ENCODE peak calls at places on chromosomes 6 and 20, in nine cellular contexts. One of them, this sample, is unnamed.

GRCh38 chr6:25717856-25718740 is 36.4 kb upstream of the SLC17A4 start:
- DNase-seq in pancreas: no peak
- DNase-seq in right cardiac atrium: no peak
- DNase-seq in hepatocyte: peak; percentile 64
- DNase-seq in neuronal stem cell: no peak
- DNase-seq in ovary: no peak
- DNase-seq in CD4-positive, CD25-positive, alpha-beta regulatory T cell: no peak
- DNase-seq in mesendoderm: peak; percentile 26
- DNase-seq in PC-3: peak; percentile 67
- DNase-seq in this sample: peak; percentile 5

GRCh38 chr6:21616005-21616404 is 22.5 kb downstream of the SOX4 start:
- DNase-seq in pancreas: no peak
- DNase-seq in right cardiac atrium: no peak
- DNase-seq in hepatocyte: no peak
- DNase-seq in neuronal stem cell: no peak
- DNase-seq in ovary: no peak
- DNase-seq in CD4-positive, CD25-positive, alpha-beta regulatory T cell: no peak
- DNase-seq in mesendoderm: no peak
- DNase-seq in PC-3: no peak
- DNase-seq in this sample: no peak

GRCh38 chr20:19602660-19603389 is 155.2 kb upstream of the RIN2 start:
- DNase-seq in pancreas: no peak
- DNase-seq in right cardiac atrium: no peak
- DNase-seq in hepatocyte: no peak
- DNase-seq in neuronal stem cell: no peak
- DNase-seq in ovary: no peak
- DNase-seq in CD4-positive, CD25-positive, alpha-beta regulatory T cell: no peak
- DNase-seq in mesendoderm: no peak
- DNase-seq in PC-3: no peak
- DNase-seq in this sample: no peak

GRCh38 chr6:5208491-5208890 is 52.3 kb downstream of the LYRM4 start:
- DNase-seq in pancreas: no peak
- DNase-seq in right cardiac atrium: no peak
- DNase-seq in hepatocyte: no peak
- DNase-seq in neuronal stem cell: no peak
- DNase-seq in ovary: no peak
- DNase-seq in CD4-positive, CD25-positive, alpha-beta regulatory T cell: no peak
- DNase-seq in mesendoderm: no peak
- DNase-seq in PC-3: no peak
- DNase-seq in this sample: no peak

GRCh38 chr20:63223826-63224207 is 7.9 kb upstream of the YTHDF1 start:
- DNase-seq in pancreas: no peak
- DNase-seq in right cardiac atrium: peak; percentile 29
- DNase-seq in hepatocyte: no peak
- DNase-seq in neuronal stem cell: no peak
- DNase-seq in ovary: no peak
- DNase-seq in CD4-positive, CD25-positive, alpha-beta regulatory T cell: no peak
- DNase-seq in mesendoderm: no peak
- DNase-seq in PC-3: no peak
- DNase-seq in this sample: no peak

GRCh38 chr6:127765949-127766348 is 134.9 kb downstream of the THEMIS start:
- DNase-seq in pancreas: no peak
- DNase-seq in right cardiac atrium: no peak
- DNase-seq in hepatocyte: no peak
- DNase-seq in neuronal stem cell: no peak
- DNase-seq in ovary: no peak
- DNase-seq in CD4-positive, CD25-positive, alpha-beta regulatory T cell: no peak
- DNase-seq in mesendoderm: no peak
- DNase-seq in PC-3: no peak
- DNase-seq in this sample: no peak

GRCh38 chr6:4491501-4492260 is 284.5 kb upstream of the CDYL start:
- DNase-seq in pancreas: no peak
- DNase-seq in right cardiac atrium: no peak
- DNase-seq in hepatocyte: peak; percentile 41
- DNase-seq in neuronal stem cell: no peak
- DNase-seq in ovary: no peak
- DNase-seq in CD4-positive, CD25-positive, alpha-beta regulatory T cell: no peak
- DNase-seq in mesendoderm: no peak
- DNase-seq in PC-3: peak; percentile 31
- DNase-seq in this sample: no peak

GRCh38 chr6:110874880-110875547 is 429 bp downstream of the AMD1 start:
- DNase-seq in pancreas: peak; percentile 61
- DNase-seq in right cardiac atrium: peak; percentile 80
- DNase-seq in hepatocyte: no peak
- DNase-seq in neuronal stem cell: peak; percentile 32
- DNase-seq in ovary: peak; percentile 52
- DNase-seq in CD4-positive, CD25-positive, alpha-beta regulatory T cell: peak; percentile 30
- DNase-seq in mesendoderm: no peak
- DNase-seq in PC-3: no peak
- DNase-seq in this sample: peak; percentile 74

GRCh38 chr20:35276408-35276807 is 1.5 kb downstream of the MMP24OS start:
- DNase-seq in pancreas: no peak
- DNase-seq in right cardiac atrium: no peak
- DNase-seq in hepatocyte: no peak
- DNase-seq in neuronal stem cell: no peak
- DNase-seq in ovary: no peak
- DNase-seq in CD4-positive, CD25-positive, alpha-beta regulatory T cell: no peak
- DNase-seq in mesendoderm: no peak
- DNase-seq in PC-3: no peak
- DNase-seq in this sample: no peak

GRCh38 chr6:88584581-88584980 is 378.8 kb downstream of the RNGTT start:
- DNase-seq in pancreas: no peak
- DNase-seq in right cardiac atrium: no peak
- DNase-seq in hepatocyte: no peak
- DNase-seq in neuronal stem cell: no peak
- DNase-seq in ovary: no peak
- DNase-seq in CD4-positive, CD25-positive, alpha-beta regulatory T cell: no peak
- DNase-seq in mesendoderm: no peak
- DNase-seq in PC-3: no peak
- DNase-seq in this sample: no peak

GRCh38 chr20:32207211-32207625 is 325 bp downstream of the PLAGL2 start:
- DNase-seq in pancreas: no peak
- DNase-seq in right cardiac atrium: no peak
- DNase-seq in hepatocyte: peak; percentile 40
- DNase-seq in neuronal stem cell: no peak
- DNase-seq in ovary: no peak
- DNase-seq in CD4-positive, CD25-positive, alpha-beta regulatory T cell: no peak
- DNase-seq in mesendoderm: no peak
- DNase-seq in PC-3: no peak
- DNase-seq in this sample: no peak

GRCh38 chr20:1535420-1536175 is 21.9 kb downstream of the SIRPD start:
- DNase-seq in pancreas: peak; percentile 17
- DNase-seq in right cardiac atrium: no peak
- DNase-seq in hepatocyte: no peak
- DNase-seq in neuronal stem cell: no peak
- DNase-seq in ovary: no peak
- DNase-seq in CD4-positive, CD25-positive, alpha-beta regulatory T cell: no peak
- DNase-seq in mesendoderm: no peak
- DNase-seq in PC-3: no peak
- DNase-seq in this sample: no peak

GRCh38 chr6:57242505-57242904 is 20.4 kb upstream of the RAB23 start:
- DNase-seq in pancreas: no peak
- DNase-seq in right cardiac atrium: no peak
- DNase-seq in hepatocyte: peak; percentile 60
- DNase-seq in neuronal stem cell: no peak
- DNase-seq in ovary: no peak
- DNase-seq in CD4-positive, CD25-positive, alpha-beta regulatory T cell: no peak
- DNase-seq in mesendoderm: no peak
- DNase-seq in PC-3: peak; percentile 66
- DNase-seq in this sample: no peak

GRCh38 chr6:57246307-57246706 is 24.2 kb upstream of the RAB23 start:
- DNase-seq in pancreas: no peak
- DNase-seq in right cardiac atrium: no peak
- DNase-seq in hepatocyte: no peak
- DNase-seq in neuronal stem cell: no peak
- DNase-seq in ovary: no peak
- DNase-seq in CD4-positive, CD25-positive, alpha-beta regulatory T cell: no peak
- DNase-seq in mesendoderm: no peak
- DNase-seq in PC-3: no peak
- DNase-seq in this sample: no peak

GRCh38 chr6:57247603-57248002 is 25.5 kb upstream of the RAB23 start:
- DNase-seq in pancreas: no peak
- DNase-seq in right cardiac atrium: no peak
- DNase-seq in hepatocyte: no peak
- DNase-seq in neuronal stem cell: no peak
- DNase-seq in ovary: no peak
- DNase-seq in CD4-positive, CD25-positive, alpha-beta regulatory T cell: no peak
- DNase-seq in mesendoderm: no peak
- DNase-seq in PC-3: no peak
- DNase-seq in this sample: no peak

GRCh38 chr6:57248311-57248895 is 26.3 kb upstream of the RAB23 start:
- DNase-seq in pancreas: no peak
- DNase-seq in right cardiac atrium: no peak
- DNase-seq in hepatocyte: no peak
- DNase-seq in neuronal stem cell: no peak
- DNase-seq in ovary: no peak
- DNase-seq in CD4-positive, CD25-positive, alpha-beta regulatory T cell: no peak
- DNase-seq in mesendoderm: peak; percentile 25
- DNase-seq in PC-3: no peak
- DNase-seq in this sample: no peak

DNA sequence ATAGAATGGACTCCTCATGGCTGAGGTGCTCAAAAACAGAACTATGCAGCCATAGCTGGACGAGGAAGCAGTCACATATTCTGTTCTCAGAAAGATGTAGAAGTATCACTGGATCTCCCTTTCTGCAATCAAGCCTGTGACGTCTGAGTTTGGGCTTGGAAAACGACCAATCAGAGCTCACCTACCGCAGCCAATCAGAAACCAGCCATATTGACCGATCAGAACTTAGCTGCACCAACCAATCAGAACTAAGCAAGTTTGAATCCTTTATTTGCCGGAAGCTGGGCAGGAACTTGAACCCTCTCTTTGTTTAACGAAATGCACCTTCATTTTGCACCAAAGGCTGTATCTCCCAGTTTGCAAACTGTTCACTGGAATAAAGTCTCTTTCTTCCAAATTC is 21.8 kb upstream of the RAB23 start:
- DNase-seq in pancreas: no peak
- DNase-seq in right cardiac atrium: no peak
- DNase-seq in hepatocyte: no peak
- DNase-seq in neuronal stem cell: no peak
- DNase-seq in ovary: no peak
- DNase-seq in CD4-positive, CD25-positive, alpha-beta regulatory T cell: no peak
- DNase-seq in mesendoderm: no peak
- DNase-seq in PC-3: no peak
- DNase-seq in this sample: no peak
- H3K27ac ChIP-seq in pancreas: no peak overlapping the region
- H3K27ac ChIP-seq in right cardiac atrium: no peak overlapping the region
- H3K27ac ChIP-seq in hepatocyte: no peak overlapping the region
- H3K27ac ChIP-seq in neuronal stem cell: no peak overlapping the region
- H3K27ac ChIP-seq in ovary: no peak overlapping the region
- H3K27ac ChIP-seq in CD4-positive, CD25-positive, alpha-beta regulatory T cell: no peak overlapping the region
- H3K27ac ChIP-seq in mesendoderm: no peak overlapping the region
- H3K27ac ChIP-seq in PC-3: no peak overlapping the region
- H3K27ac ChIP-seq in this sample: no peak overlapping the region

DNA sequence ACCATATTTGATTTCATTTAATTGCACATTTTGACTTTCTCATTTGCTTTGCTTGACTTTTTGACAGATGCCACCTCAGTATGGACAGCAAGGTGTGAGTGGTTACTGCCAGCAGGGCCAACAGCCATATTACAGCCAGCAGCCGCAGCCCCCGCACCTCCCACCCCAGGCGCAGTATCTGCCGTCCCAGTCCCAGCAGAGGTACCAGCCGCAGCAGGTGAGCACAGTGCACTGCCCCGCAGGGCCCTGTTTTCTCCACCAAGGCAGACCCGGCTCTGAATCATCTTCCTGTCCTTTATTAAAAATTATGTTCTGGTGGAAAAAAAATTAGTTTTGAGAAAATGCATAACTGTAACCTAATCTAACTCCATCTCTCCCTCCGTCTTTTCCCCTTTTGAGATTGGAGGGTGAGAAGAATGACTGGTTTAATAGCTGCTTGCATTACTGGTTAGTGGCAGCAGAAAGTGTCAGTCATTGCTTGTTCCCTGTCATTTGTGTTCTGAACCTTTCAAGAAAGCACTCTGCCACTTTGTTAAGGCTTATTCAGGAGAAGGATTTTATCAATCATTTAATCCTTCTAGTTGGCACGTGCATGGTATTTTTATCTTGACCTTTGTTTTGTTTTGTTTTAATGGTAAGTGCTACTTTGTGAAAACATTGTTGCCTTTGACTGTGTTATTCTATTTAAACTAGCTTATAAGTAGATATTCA is 124.3 kb downstream of the ARID1B start:
- DNase-seq in pancreas: no peak
- DNase-seq in right cardiac atrium: no peak
- DNase-seq in hepatocyte: no peak
- DNase-seq in neuronal stem cell: no peak
- DNase-seq in ovary: no peak
- DNase-seq in CD4-positive, CD25-positive, alpha-beta regulatory T cell: no peak
- DNase-seq in mesendoderm: no peak
- DNase-seq in PC-3: no peak
- DNase-seq in this sample: no peak
- H3K4me3 ChIP-seq in pancreas: no peak overlapping the region
- H3K4me3 ChIP-seq in right cardiac atrium: no peak overlapping the region
- H3K4me3 ChIP-seq in hepatocyte: no peak overlapping the region
- H3K4me3 ChIP-seq in neuronal stem cell: no peak overlapping the region
- H3K4me3 ChIP-seq in ovary: no peak overlapping the region
- H3K4me3 ChIP-seq in CD4-positive, CD25-positive, alpha-beta regulatory T cell: no peak overlapping the region
- H3K4me3 ChIP-seq in mesendoderm: no peak overlapping the region
- H3K4me3 ChIP-seq in PC-3: no peak overlapping the region
- H3K4me3 ChIP-seq in this sample: no peak overlapping the region

DNA sequence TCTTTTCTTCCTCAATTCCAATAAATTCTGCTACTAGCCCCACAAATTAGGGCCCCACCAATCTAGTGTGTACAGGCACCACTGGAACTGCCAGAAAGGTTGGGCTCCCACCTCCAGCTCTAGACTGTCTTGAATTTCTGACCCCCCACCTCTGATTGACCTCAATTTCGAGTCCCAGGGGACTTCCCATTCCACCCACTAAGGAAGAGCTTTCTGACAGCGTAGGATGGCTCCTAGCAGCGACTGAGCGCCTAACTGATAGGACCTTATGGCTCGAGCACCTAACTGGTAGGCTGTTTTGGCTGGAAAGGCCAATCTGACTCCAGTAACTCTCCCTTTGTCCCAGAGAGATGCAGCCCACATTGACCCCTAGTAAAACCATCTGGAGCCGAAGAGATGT is 171.6 kb upstream of the ZNF184 start:
- DNase-seq in pancreas: no peak
- DNase-seq in right cardiac atrium: no peak
- DNase-seq in hepatocyte: no peak
- DNase-seq in neuronal stem cell: no peak
- DNase-seq in ovary: no peak
- DNase-seq in CD4-positive, CD25-positive, alpha-beta regulatory T cell: no peak
- DNase-seq in mesendoderm: no peak
- DNase-seq in PC-3: no peak
- DNase-seq in this sample: no peak
- H3K27me3 ChIP-seq in pancreas: no peaks in the 10 kb centered on the region
- H3K27me3 ChIP-seq in right cardiac atrium: no peaks in the 10 kb centered on the region
- H3K27me3 ChIP-seq in hepatocyte: peaks cover 2% of the 10 kb centered on the region
- H3K27me3 ChIP-seq in neuronal stem cell: no peaks in the 10 kb centered on the region
- H3K27me3 ChIP-seq in ovary: no peaks in the 10 kb centered on the region
- H3K27me3 ChIP-seq in CD4-positive, CD25-positive, alpha-beta regulatory T cell: peaks cover 4% of the 10 kb centered on the region
- H3K27me3 ChIP-seq in mesendoderm: no peaks in the 10 kb centered on the region
- H3K27me3 ChIP-seq in PC-3: no peaks in the 10 kb centered on the region
- H3K27me3 ChIP-seq in this sample: no peaks in the 10 kb centered on the region

DNA sequence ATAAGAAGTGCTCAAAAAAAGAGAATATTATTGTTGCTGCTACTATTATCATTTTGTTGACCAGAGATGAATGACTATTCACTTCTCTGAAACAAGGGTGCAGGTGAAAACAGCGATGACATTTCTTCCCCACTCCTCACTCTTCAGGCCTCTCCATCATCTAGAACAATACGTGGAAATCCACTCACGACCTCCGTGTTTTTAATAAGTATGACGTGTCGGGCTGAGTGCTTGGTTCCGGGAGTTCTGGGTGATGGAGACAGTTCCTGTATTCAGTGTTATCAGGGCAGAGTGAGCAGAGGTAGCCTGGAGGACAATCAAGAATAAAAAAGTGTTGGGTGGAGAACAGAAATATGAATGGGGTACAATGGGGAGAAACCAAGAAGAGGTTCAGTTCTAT is 130.0 kb upstream of the ZNF217 start:
- DNase-seq in pancreas: no peak
- DNase-seq in right cardiac atrium: no peak
- DNase-seq in hepatocyte: no peak
- DNase-seq in neuronal stem cell: no peak
- DNase-seq in ovary: no peak
- DNase-seq in CD4-positive, CD25-positive, alpha-beta regulatory T cell: no peak
- DNase-seq in mesendoderm: no peak
- DNase-seq in PC-3: no peak
- DNase-seq in this sample: no peak
- H3K27ac ChIP-seq in pancreas: no peak overlapping the region
- H3K27ac ChIP-seq in right cardiac atrium: no peak overlapping the region
- H3K27ac ChIP-seq in hepatocyte: no peak overlapping the region
- H3K27ac ChIP-seq in neuronal stem cell: no peak overlapping the region
- H3K27ac ChIP-seq in ovary: no peak overlapping the region
- H3K27ac ChIP-seq in CD4-positive, CD25-positive, alpha-beta regulatory T cell: no peak overlapping the region
- H3K27ac ChIP-seq in mesendoderm: no peak overlapping the region
- H3K27ac ChIP-seq in PC-3: no peak overlapping the region
- H3K27ac ChIP-seq in this sample: no peak overlapping the region

This sample was measured in CD8-positive, alpha-beta memory T cell.